ENCODE peak calls at places on chromosomes 6 and 20, in eight cellular contexts. One of them, this sample, is unnamed.

GRCh38 chr6:107308676-107309075 is 150.7 kb downstream of the PDSS2 start:
- DNase-seq in CD8-positive, alpha-beta T cell: no peak
- DNase-seq in IMR-90: no peak
- DNase-seq in PC-9: no peak
- DNase-seq in ovary: no peak
- DNase-seq in colonic mucosa: no peak
- DNase-seq in kidney: no peak
- DNase-seq in stomach: no peak
- DNase-seq in this sample: no peak

GRCh38 chr20:31543966-31544598 is 29.8 kb downstream of the HM13 start:
- DNase-seq in CD8-positive, alpha-beta T cell: no peak
- DNase-seq in IMR-90: peak; percentile 98
- DNase-seq in PC-9: peak; percentile 52
- DNase-seq in ovary: no peak
- DNase-seq in colonic mucosa: no peak
- DNase-seq in kidney: peak; percentile 49
- DNase-seq in stomach: no peak
- DNase-seq in this sample: no peak

GRCh38 chr6:3311798-3312197 is 53.1 kb downstream of the PSMG4 start:
- DNase-seq in CD8-positive, alpha-beta T cell: no peak
- DNase-seq in IMR-90: no peak
- DNase-seq in PC-9: no peak
- DNase-seq in ovary: no peak
- DNase-seq in colonic mucosa: no peak
- DNase-seq in kidney: no peak
- DNase-seq in stomach: no peak
- DNase-seq in this sample: no peak

GRCh38 chr20:17460119-17460518 is 71.1 kb downstream of the BFSP1 start:
- DNase-seq in CD8-positive, alpha-beta T cell: no peak
- DNase-seq in IMR-90: no peak
- DNase-seq in PC-9: no peak
- DNase-seq in ovary: no peak
- DNase-seq in colonic mucosa: no peak
- DNase-seq in kidney: no peak
- DNase-seq in stomach: no peak
- DNase-seq in this sample: no peak

GRCh38 chr20:62182469-62183425 is at the start of gene MTG2:
- DNase-seq in CD8-positive, alpha-beta T cell: peak; percentile 95
- DNase-seq in IMR-90: peak; percentile 95
- DNase-seq in PC-9: peak; percentile 93
- DNase-seq in ovary: peak; percentile 94
- DNase-seq in colonic mucosa: peak; percentile 98
- DNase-seq in kidney: peak; percentile 99
- DNase-seq in stomach: peak; percentile 96
- DNase-seq in this sample: peak; percentile 97

GRCh38 chr20:48804300-48804980 is 23.4 kb downstream of the PREX1 start:
- DNase-seq in CD8-positive, alpha-beta T cell: no peak
- DNase-seq in IMR-90: no peak
- DNase-seq in PC-9: no peak
- DNase-seq in ovary: no peak
- DNase-seq in colonic mucosa: no peak
- DNase-seq in kidney: no peak
- DNase-seq in stomach: no peak
- DNase-seq in this sample: no peak

GRCh38 chr6:152313542-152314482 is 323.4 kb downstream of the SYNE1 start:
- DNase-seq in CD8-positive, alpha-beta T cell: no peak
- DNase-seq in IMR-90: peak; percentile 85
- DNase-seq in PC-9: no peak
- DNase-seq in ovary: no peak
- DNase-seq in colonic mucosa: no peak
- DNase-seq in kidney: no peak
- DNase-seq in stomach: no peak
- DNase-seq in this sample: no peak

GRCh38 chr6:45327956-45328522 is at the start of gene RUNX2:
- DNase-seq in CD8-positive, alpha-beta T cell: peak; percentile 20
- DNase-seq in IMR-90: peak; percentile 87
- DNase-seq in PC-9: no peak
- DNase-seq in ovary: no peak
- DNase-seq in colonic mucosa: no peak
- DNase-seq in kidney: no peak
- DNase-seq in stomach: no peak
- DNase-seq in this sample: peak; percentile 42

GRCh38 chr20:44540834-44541233 is 19.0 kb upstream of the SERINC3 start:
- DNase-seq in CD8-positive, alpha-beta T cell: no peak
- DNase-seq in IMR-90: peak; percentile 86
- DNase-seq in PC-9: no peak
- DNase-seq in ovary: no peak
- DNase-seq in colonic mucosa: peak; percentile 11
- DNase-seq in kidney: no peak
- DNase-seq in stomach: no peak
- DNase-seq in this sample: no peak

GRCh38 chr6:150072201-150072600 is 3.3 kb upstream of the ULBP3 start:
- DNase-seq in CD8-positive, alpha-beta T cell: peak; percentile 60
- DNase-seq in IMR-90: peak; percentile 16
- DNase-seq in PC-9: peak; percentile 83
- DNase-seq in ovary: no peak
- DNase-seq in colonic mucosa: peak; percentile 93
- DNase-seq in kidney: peak; percentile 94
- DNase-seq in stomach: peak; percentile 92
- DNase-seq in this sample: no peak
- H3K27ac ChIP-seq in CD8-positive, alpha-beta T cell: no peak overlapping the region
- H3K27ac ChIP-seq in IMR-90: no peak overlapping the region
- H3K27ac ChIP-seq in PC-9: peak overlapping the region; percentile 33
- H3K27ac ChIP-seq in ovary: no peak overlapping the region
- H3K27ac ChIP-seq in colonic mucosa: no peak overlapping the region
- H3K27ac ChIP-seq in kidney: no peak overlapping the region
- H3K27ac ChIP-seq in stomach: peak overlapping the region; percentile 64
- H3K27ac ChIP-seq in this sample: no peak overlapping the region

DNA sequence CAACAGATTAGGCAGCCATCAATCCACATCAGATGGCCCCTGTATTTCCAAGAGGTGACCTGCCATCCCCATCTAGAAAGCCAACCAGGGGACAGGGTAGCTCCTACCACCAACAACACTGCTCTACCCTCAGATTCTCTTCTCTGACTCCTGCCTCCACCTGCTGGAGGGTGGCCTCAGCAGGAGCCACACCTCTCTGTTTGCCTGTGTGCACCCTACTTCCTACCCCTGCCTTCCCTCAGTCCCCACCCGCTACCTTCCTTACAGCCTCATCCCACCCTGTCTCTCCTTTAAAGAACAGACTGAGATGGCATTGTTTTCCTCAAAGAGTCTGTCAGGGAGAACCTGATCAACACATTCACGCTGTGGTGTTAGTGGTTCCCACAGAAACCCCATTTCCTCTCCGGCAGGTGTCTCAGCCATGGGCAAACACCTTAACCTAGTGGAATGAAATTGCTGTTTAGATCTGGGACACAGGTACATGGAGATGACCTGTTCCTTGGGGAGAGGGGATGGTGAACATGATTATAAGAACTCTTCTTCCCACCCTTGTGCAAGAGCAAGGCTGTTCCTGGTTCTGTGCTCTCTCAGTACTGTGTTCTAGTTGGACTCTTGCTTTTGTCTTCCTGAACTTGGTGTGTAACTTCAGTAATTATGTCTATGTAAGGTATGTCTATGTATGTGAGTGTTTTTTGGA is 1.8 kb downstream of the ENTPD6 start:
- DNase-seq in CD8-positive, alpha-beta T cell: peak; percentile 42
- DNase-seq in IMR-90: no peak
- DNase-seq in PC-9: peak; percentile 17
- DNase-seq in ovary: no peak
- DNase-seq in colonic mucosa: peak; percentile 58
- DNase-seq in kidney: no peak
- DNase-seq in stomach: no peak
- DNase-seq in this sample: peak; percentile 12
- TF ChIP-seq CTCF in CD8-positive, alpha-beta T cell: no peak
- TF ChIP-seq CTCF in IMR-90: no peak
- TF ChIP-seq CTCF in PC-9: no peak
- TF ChIP-seq CTCF in ovary: no peak
- TF ChIP-seq CTCF in colonic mucosa: no peak
- TF ChIP-seq CTCF in kidney: no peak
- TF ChIP-seq CTCF in stomach: no peak
- TF ChIP-seq CTCF in this sample: peak; percentile 29

GRCh38 chr20:50898475-50898874 is 32.8 kb downstream of the ADNP start:
- DNase-seq in CD8-positive, alpha-beta T cell: no peak
- DNase-seq in IMR-90: peak; percentile 28
- DNase-seq in PC-9: no peak
- DNase-seq in ovary: no peak
- DNase-seq in colonic mucosa: no peak
- DNase-seq in kidney: no peak
- DNase-seq in stomach: no peak
- DNase-seq in this sample: no peak
- H3K27ac ChIP-seq in CD8-positive, alpha-beta T cell: no peak overlapping the region
- H3K27ac ChIP-seq in IMR-90: peak overlapping the region; percentile 51
- H3K27ac ChIP-seq in PC-9: no peak overlapping the region
- H3K27ac ChIP-seq in ovary: no peak overlapping the region
- H3K27ac ChIP-seq in colonic mucosa: no peak overlapping the region
- H3K27ac ChIP-seq in kidney: no peak overlapping the region
- H3K27ac ChIP-seq in stomach: no peak overlapping the region
- H3K27ac ChIP-seq in this sample: no peak overlapping the region

DNA sequence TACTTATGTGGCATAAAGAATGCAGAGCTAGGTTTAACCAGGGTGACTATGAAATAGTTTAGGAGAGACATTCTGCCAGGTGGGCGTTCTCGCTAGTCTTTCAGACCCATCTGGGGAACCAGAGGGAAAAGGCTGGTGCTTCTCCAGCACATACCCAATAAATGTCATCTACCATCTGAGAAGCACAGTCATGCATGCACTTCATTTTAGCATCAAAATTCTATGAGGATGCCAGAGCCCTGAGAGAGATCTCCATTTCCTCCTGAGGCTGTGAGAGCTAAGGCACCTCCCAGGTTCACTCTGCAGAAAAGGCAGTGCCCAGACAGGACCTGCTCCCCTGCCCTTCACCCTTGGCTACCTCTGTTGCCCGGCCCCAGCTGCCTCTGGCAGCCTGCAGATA is 231.7 kb upstream of the PRND start:
- DNase-seq in CD8-positive, alpha-beta T cell: no peak
- DNase-seq in IMR-90: no peak
- DNase-seq in PC-9: no peak
- DNase-seq in ovary: no peak
- DNase-seq in colonic mucosa: no peak
- DNase-seq in kidney: no peak
- DNase-seq in stomach: no peak
- DNase-seq in this sample: no peak
- TF ChIP-seq CTCF in CD8-positive, alpha-beta T cell: no peak
- TF ChIP-seq CTCF in IMR-90: no peak
- TF ChIP-seq CTCF in PC-9: no peak
- TF ChIP-seq CTCF in ovary: no peak
- TF ChIP-seq CTCF in colonic mucosa: no peak
- TF ChIP-seq CTCF in kidney: no peak
- TF ChIP-seq CTCF in stomach: no peak
- TF ChIP-seq CTCF in this sample: no peak

GRCh38 chr6:163945813-163946212 is 531.3 kb downstream of the QKI start:
- DNase-seq in CD8-positive, alpha-beta T cell: no peak
- DNase-seq in IMR-90: no peak
- DNase-seq in PC-9: no peak
- DNase-seq in ovary: no peak
- DNase-seq in colonic mucosa: no peak
- DNase-seq in kidney: no peak
- DNase-seq in stomach: peak; percentile 31
- DNase-seq in this sample: no peak
- H3K27ac ChIP-seq in CD8-positive, alpha-beta T cell: no peak overlapping the region
- H3K27ac ChIP-seq in IMR-90: no peak overlapping the region
- H3K27ac ChIP-seq in PC-9: no peak overlapping the region
- H3K27ac ChIP-seq in ovary: no peak overlapping the region
- H3K27ac ChIP-seq in colonic mucosa: no peak overlapping the region
- H3K27ac ChIP-seq in kidney: peak overlapping the region; percentile 29
- H3K27ac ChIP-seq in stomach: no peak overlapping the region
- H3K27ac ChIP-seq in this sample: no peak overlapping the region